ENCODE peak calls at places on chromosomes 3 and 15, in five cellular contexts. One of them, this sample, is unnamed.

GRCh38 chr3:54434761-54435160 is 312.4 kb downstream of the CACNA2D3 start:
- DNase-seq in sigmoid colon: no peak
- DNase-seq in GM13977: no peak
- DNase-seq in tibial artery: no peak
- DNase-seq in ovary: no peak
- DNase-seq in this sample: no peak

GRCh38 chr15:66886686-66887273 is 178.6 kb upstream of the SMAD3 start:
- DNase-seq in sigmoid colon: peak
- DNase-seq in GM13977: no peak
- DNase-seq in tibial artery: peak
- DNase-seq in ovary: no peak
- DNase-seq in this sample: no peak

GRCh38 chr3:48514431-48515227 is 10.7 kb upstream of the SHISA5 start:
- DNase-seq in sigmoid colon: no peak
- DNase-seq in GM13977: peak
- DNase-seq in tibial artery: no peak
- DNase-seq in ovary: no peak
- DNase-seq in this sample: no peak

GRCh38 chr3:52299815-52300611 is 12.4 kb downstream of the GLYCTK start:
- DNase-seq in sigmoid colon: no peak
- DNase-seq in GM13977: no peak
- DNase-seq in tibial artery: no peak
- DNase-seq in ovary: peak
- DNase-seq in this sample: peak

GRCh38 chr3:11534011-11534782 is 109.5 kb downstream of the VGLL4 start:
- DNase-seq in sigmoid colon: peak
- DNase-seq in GM13977: no peak
- DNase-seq in tibial artery: peak
- DNase-seq in ovary: no peak
- DNase-seq in this sample: no peak

GRCh38 chr3:44966795-44967278 is 9.1 kb downstream of the ZDHHC3 start:
- DNase-seq in sigmoid colon: no peak
- DNase-seq in GM13977: no peak
- DNase-seq in tibial artery: no peak
- DNase-seq in ovary: no peak
- DNase-seq in this sample: no peak

GRCh38 chr3:121735047-121735696 is 14.4 kb downstream of the GOLGB1 start:
- DNase-seq in sigmoid colon: no peak
- DNase-seq in GM13977: peak
- DNase-seq in tibial artery: no peak
- DNase-seq in ovary: no peak
- DNase-seq in this sample: peak

GRCh38 chr15:41870689-41871081 is 23.2 kb downstream of the SPTBN5 start:
- DNase-seq in sigmoid colon: no peak
- DNase-seq in GM13977: no peak
- DNase-seq in tibial artery: no peak
- DNase-seq in ovary: no peak
- DNase-seq in this sample: no peak

GRCh38 chr15:90550919-90551318 is 21.2 kb downstream of the CRTC3 start:
- DNase-seq in sigmoid colon: no peak
- DNase-seq in GM13977: peak
- DNase-seq in tibial artery: no peak
- DNase-seq in ovary: no peak
- DNase-seq in this sample: peak

GRCh38 chr3:56939759-56940323 is 120.6 kb upstream of the SPATA12 start:
- DNase-seq in sigmoid colon: no peak
- DNase-seq in GM13977: no peak
- DNase-seq in tibial artery: no peak
- DNase-seq in ovary: no peak
- DNase-seq in this sample: no peak

GRCh38 chr15:40060241-40060961 is 21.4 kb upstream of the SRP14 start:
- DNase-seq in sigmoid colon: no peak
- DNase-seq in GM13977: no peak
- DNase-seq in tibial artery: peak
- DNase-seq in ovary: no peak
- DNase-seq in this sample: no peak

GRCh38 chr3:127110982-127111693 is 81.8 kb upstream of the PRR23E start:
- DNase-seq in sigmoid colon: no peak
- DNase-seq in GM13977: no peak
- DNase-seq in tibial artery: no peak
- DNase-seq in ovary: no peak
- DNase-seq in this sample: no peak

GRCh38 chr3:42752441-42752840 is 20.6 kb downstream of the CCDC13 start:
- DNase-seq in sigmoid colon: no peak
- DNase-seq in GM13977: no peak
- DNase-seq in tibial artery: no peak
- DNase-seq in ovary: no peak
- DNase-seq in this sample: no peak

GRCh38 chr15:61051570-61052031 is 177.5 kb downstream of the RORA start:
- DNase-seq in sigmoid colon: peak
- DNase-seq in GM13977: no peak
- DNase-seq in tibial artery: peak
- DNase-seq in ovary: peak
- DNase-seq in this sample: no peak

GRCh38 chr15:87672309-87672897 is 584.1 kb downstream of the NTRK3 start:
- DNase-seq in sigmoid colon: no peak
- DNase-seq in GM13977: no peak
- DNase-seq in tibial artery: no peak
- DNase-seq in ovary: no peak
- DNase-seq in this sample: no peak

GRCh38 chr15:59662260-59662659 is 4.9 kb upstream of the GTF2A2 start:
- DNase-seq in sigmoid colon: no peak
- DNase-seq in GM13977: no peak
- DNase-seq in tibial artery: no peak
- DNase-seq in ovary: no peak
- DNase-seq in this sample: no peak

GRCh38 chr3:11554236-11554610 is 89.5 kb downstream of the VGLL4 start:
- DNase-seq in sigmoid colon: no peak
- DNase-seq in GM13977: no peak
- DNase-seq in tibial artery: no peak
- DNase-seq in ovary: no peak
- DNase-seq in this sample: no peak

GRCh38 chr15:76058714-76059319 is 968 bp upstream of the TMEM266 start:
- DNase-seq in sigmoid colon: no peak
- DNase-seq in GM13977: peak
- DNase-seq in tibial artery: no peak
- DNase-seq in ovary: no peak
- DNase-seq in this sample: peak

GRCh38 chr15:72063186-72063585 is 54.8 kb downstream of the MYO9A start:
- DNase-seq in sigmoid colon: no peak
- DNase-seq in GM13977: no peak
- DNase-seq in tibial artery: no peak
- DNase-seq in ovary: no peak
- DNase-seq in this sample: no peak

GRCh38 chr15:90000175-90000923 is 775 bp upstream of the ZNF710 start:
- DNase-seq in sigmoid colon: peak
- DNase-seq in GM13977: peak
- DNase-seq in tibial artery: peak
- DNase-seq in ovary: peak
- DNase-seq in this sample: peak

GRCh38 chr3:133935843-133936825 is 40.5 kb upstream of the RAB6B start:
- DNase-seq in sigmoid colon: peak
- DNase-seq in GM13977: no peak
- DNase-seq in tibial artery: peak
- DNase-seq in ovary: no peak
- DNase-seq in this sample: no peak

GRCh38 chr3:43363621-43364266 is 77.4 kb downstream of the SNRK start:
- DNase-seq in sigmoid colon: peak
- DNase-seq in GM13977: no peak
- DNase-seq in tibial artery: no peak
- DNase-seq in ovary: peak
- DNase-seq in this sample: no peak

GRCh38 chr15:81297580-81298575 is 26.1 kb downstream of the STARD5 start:
- DNase-seq in sigmoid colon: no peak
- DNase-seq in GM13977: no peak
- DNase-seq in tibial artery: peak
- DNase-seq in ovary: no peak
- DNase-seq in this sample: no peak

GRCh38 chr15:31516874-31517273 is 190.2 kb downstream of the KLF13 start:
- DNase-seq in sigmoid colon: no peak
- DNase-seq in GM13977: no peak
- DNase-seq in tibial artery: no peak
- DNase-seq in ovary: no peak
- DNase-seq in this sample: no peak

GRCh38 chr15:57637836-57638235 is 46.1 kb downstream of the MYZAP start:
- DNase-seq in sigmoid colon: no peak
- DNase-seq in GM13977: no peak
- DNase-seq in tibial artery: no peak
- DNase-seq in ovary: no peak
- DNase-seq in this sample: no peak

GRCh38 chr15:70236306-70237103 is 138.8 kb upstream of the TLE3 start:
- DNase-seq in sigmoid colon: peak
- DNase-seq in GM13977: no peak
- DNase-seq in tibial artery: no peak
- DNase-seq in ovary: no peak
- DNase-seq in this sample: no peak

GRCh38 chr3:72133329-72134011 is 348.5 kb upstream of the PROK2 start:
- DNase-seq in sigmoid colon: no peak
- DNase-seq in GM13977: no peak
- DNase-seq in tibial artery: no peak
- DNase-seq in ovary: no peak
- DNase-seq in this sample: no peak

GRCh38 chr15:31338318-31338878 is 11.8 kb downstream of the KLF13 start:
- DNase-seq in sigmoid colon: peak
- DNase-seq in GM13977: no peak
- DNase-seq in tibial artery: no peak
- DNase-seq in ovary: peak
- DNase-seq in this sample: peak

GRCh38 chr3:121869731-121870130 is 24.5 kb upstream of the SLC15A2 start:
- DNase-seq in sigmoid colon: no peak
- DNase-seq in GM13977: no peak
- DNase-seq in tibial artery: no peak
- DNase-seq in ovary: no peak
- DNase-seq in this sample: no peak

GRCh38 chr3:174697310-174697709 is 161.8 kb upstream of the NAALADL2 start:
- DNase-seq in sigmoid colon: no peak
- DNase-seq in GM13977: no peak
- DNase-seq in tibial artery: no peak
- DNase-seq in ovary: no peak
- DNase-seq in this sample: no peak
- TF ChIP-seq CTCF in sigmoid colon: no peak
- TF ChIP-seq CTCF in GM13977: no peak
- TF ChIP-seq CTCF in tibial artery: no peak
- TF ChIP-seq CTCF in ovary: no peak
- TF ChIP-seq CTCF in this sample: no peak

DNA sequence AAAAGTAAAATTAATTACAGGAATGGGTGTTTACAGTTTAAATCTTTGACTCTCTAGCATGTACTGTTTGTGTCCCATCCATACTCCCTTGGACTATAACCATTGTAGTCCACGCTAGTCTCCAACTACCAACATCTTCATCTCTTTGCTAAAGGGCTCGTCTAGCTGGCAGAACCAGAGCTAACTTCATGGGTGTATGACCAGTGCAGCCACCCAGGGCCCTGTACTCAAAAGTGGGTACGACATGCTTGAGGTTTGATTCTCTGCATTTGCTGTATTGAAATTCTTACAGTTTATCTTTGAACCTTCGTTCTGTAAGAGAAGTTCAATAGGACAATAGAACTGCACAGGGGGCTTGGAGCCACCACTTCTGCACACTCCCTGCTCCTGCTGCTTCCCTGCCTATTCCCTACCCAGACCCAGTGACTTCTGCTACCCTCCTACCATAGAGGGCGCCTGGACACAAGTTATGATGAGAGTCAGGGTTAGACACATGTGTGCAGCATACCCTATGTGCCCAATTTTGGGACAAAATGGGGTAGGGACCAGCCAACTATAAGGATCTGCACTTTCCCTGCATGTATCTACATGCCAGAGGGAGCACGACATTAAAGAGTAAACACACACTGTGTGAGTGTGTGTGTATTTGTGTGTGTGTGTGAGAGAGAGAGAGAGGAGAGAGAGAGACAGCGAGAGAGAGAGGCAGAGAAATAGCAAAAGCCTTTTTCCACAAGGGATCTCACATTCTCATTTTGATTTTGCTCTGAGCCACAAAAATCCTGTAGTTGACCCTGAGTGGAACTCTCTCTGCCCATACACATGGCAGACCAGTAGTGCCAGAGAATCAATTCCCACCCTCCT is 59.0 kb upstream of the NECTIN3 start:
- DNase-seq in sigmoid colon: no peak
- DNase-seq in GM13977: no peak
- DNase-seq in tibial artery: no peak
- DNase-seq in ovary: no peak
- DNase-seq in this sample: no peak
- TF ChIP-seq CTCF in sigmoid colon: no peak
- TF ChIP-seq CTCF in GM13977: peak
- TF ChIP-seq CTCF in tibial artery: no peak
- TF ChIP-seq CTCF in ovary: no peak
- TF ChIP-seq CTCF in this sample: no peak

GRCh38 chr3:161914703-161915102 is 418.1 kb downstream of the OTOL1 start:
- DNase-seq in sigmoid colon: peak
- DNase-seq in GM13977: no peak
- DNase-seq in tibial artery: no peak
- DNase-seq in ovary: peak
- DNase-seq in this sample: no peak
- TF ChIP-seq CTCF in sigmoid colon: peak
- TF ChIP-seq CTCF in GM13977: no peak
- TF ChIP-seq CTCF in tibial artery: peak
- TF ChIP-seq CTCF in ovary: no peak
- TF ChIP-seq CTCF in this sample: no peak

GRCh38 chr15:74123131-74123429 is 7.3 kb upstream of the ISLR2 start:
- DNase-seq in sigmoid colon: no peak
- DNase-seq in GM13977: no peak
- DNase-seq in tibial artery: no peak
- DNase-seq in ovary: no peak
- DNase-seq in this sample: no peak
- TF ChIP-seq CTCF in sigmoid colon: no peak
- TF ChIP-seq CTCF in GM13977: peak
- TF ChIP-seq CTCF in tibial artery: no peak
- TF ChIP-seq CTCF in ovary: no peak
- TF ChIP-seq CTCF in this sample: no peak

DNA sequence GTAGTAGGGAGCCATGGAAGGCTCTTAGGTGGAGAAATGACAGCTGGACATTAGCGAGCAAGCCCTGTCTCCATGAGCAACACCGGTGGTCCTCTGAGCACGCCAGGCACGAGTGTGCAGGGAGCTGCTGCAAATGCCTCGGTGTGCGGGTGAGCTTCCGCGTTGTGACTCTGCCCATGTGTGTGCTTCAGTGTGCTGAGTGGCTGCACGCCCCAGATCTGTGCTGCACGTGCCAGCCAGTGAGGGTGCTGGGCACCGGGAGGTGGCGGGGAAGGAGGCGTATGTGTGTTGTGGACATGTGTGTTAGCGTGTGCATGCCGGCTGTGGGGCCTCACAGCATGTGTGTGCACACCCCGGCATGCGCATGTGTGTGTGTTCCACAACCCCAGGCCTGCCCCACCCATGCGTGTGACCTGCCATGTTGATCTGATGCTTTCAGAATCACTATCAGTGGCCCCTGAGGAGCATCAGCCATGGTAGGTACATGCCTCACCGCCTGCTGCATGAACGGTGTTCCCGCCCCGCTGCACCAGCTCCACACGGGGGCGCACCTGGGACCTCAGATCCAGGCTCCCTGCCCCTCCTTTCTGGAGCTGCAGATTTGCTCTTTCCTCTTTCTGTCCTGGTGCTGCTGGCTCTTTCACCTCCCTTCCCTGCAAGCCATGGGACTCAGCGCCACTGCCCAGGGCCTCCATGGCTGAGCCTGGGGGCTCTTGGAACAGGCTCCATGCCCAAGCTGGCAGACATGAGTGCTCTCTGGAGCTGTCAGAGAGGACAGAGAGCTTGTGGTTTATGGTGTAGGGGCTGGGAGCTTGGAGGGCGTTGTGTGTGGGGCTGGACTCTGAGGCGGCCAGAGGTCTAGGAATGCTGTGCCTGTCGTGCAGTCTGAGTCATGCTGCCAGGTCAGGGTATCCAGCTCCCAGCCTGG is 169.4 kb downstream of the TBC1D2B start:
- DNase-seq in sigmoid colon: peak
- DNase-seq in GM13977: peak
- DNase-seq in tibial artery: no peak
- DNase-seq in ovary: no peak
- DNase-seq in this sample: peak
- TF ChIP-seq CTCF in sigmoid colon: no peak
- TF ChIP-seq CTCF in GM13977: peak
- TF ChIP-seq CTCF in tibial artery: no peak
- TF ChIP-seq CTCF in ovary: no peak
- TF ChIP-seq CTCF in this sample: peak

This sample was measured in GM10248.